ENCODE peak calls at places on chromosomes 2 and 18, in five cellular contexts. F, J, N, L and B are unnamed samples. For H3K4me1 and H3K36me3, the result is how much of the 10 kb centered on the place peaks cover.

GRCh38 chr2:182456784-182457183 is 29.9 kb upstream of the PDE1A start:
- DNase-seq in J (no peak), F (no peak), L (no peak), N (no peak), B (no peak)

GRCh38 chr2:138503087-138503442 is 1.5 kb downstream of the SPOPL start:
- DNase-seq in N (no peak), L (no peak), F (no peak), J (no peak), B (no peak)

GRCh38 chr2:4668381-4668780 is 965.0 kb downstream of the DCDC2C start:
- DNase-seq in L (no peak), F (no peak), J (no peak), N (no peak), B (no peak)

GRCh38 chr18:31070206-31070605 is 27.7 kb upstream of the DSC3 start:
- DNase-seq in J (no peak), N (no peak), F (no peak), L (no peak), B (no peak)

GRCh38 chr18:51437280-51438271 is 240.1 kb upstream of the MEX3C start:
- DNase-seq in J (peak), F (no peak), L (no peak), N (no peak), B (no peak)

GRCh38 chr2:157246212-157247067 is 11.1 kb upstream of the GALNT5 start:
- DNase-seq in F (no peak), J (no peak), N (no peak), L (no peak), B (peak)

GRCh38 chr2:96531872-96532505 is 4.6 kb upstream of the ARID5A start:
- DNase-seq in N (peak), F (peak), J (peak), L (no peak), B (peak)

GRCh38 chr2:75432761-75433361 is 127.9 kb downstream of the EVA1A start:
- DNase-seq in F (peak), N (no peak), J (no peak), L (no peak), B (no peak)

GRCh38 chr18:58251416-58251815 is 207.4 kb downstream of the NEDD4L start:
- DNase-seq in J (no peak), N (no peak), L (no peak), F (no peak), B (no peak)

GRCh38 chr2:127995725-127996124 is 32.1 kb downstream of the SAP130 start:
- DNase-seq in L (no peak), F (no peak), N (no peak), J (no peak), B (no peak)

GRCh38 chr2:230824406-230824978 is 40.2 kb upstream of the ITM2C start:
- DNase-seq in L (peak), N (no peak), F (no peak), J (peak), B (peak)

GRCh38 chr2:162379719-162380580 is 36.0 kb downstream of the GCA start:
- DNase-seq in N (no peak), L (no peak), J (no peak), F (no peak), B (no peak)

GRCh38 chr2:4502230-4502843 is 799.0 kb downstream of the DCDC2C start:
- DNase-seq in F (no peak), N (no peak), J (no peak), L (no peak), B (no peak)

GRCh38 chr18:10304853-10305252 is 149.6 kb upstream of the APCDD1 start:
- DNase-seq in N (peak), F (no peak), L (no peak), J (no peak), B (no peak)

GRCh38 chr2:241001413-241002274 is 3.2 kb downstream of the SNED1 start:
- DNase-seq in J (no peak), N (no peak), F (peak), L (no peak), B (no peak)

GRCh38 chr2:145207884-145208283 is 688.0 kb upstream of the ZEB2 start:
- DNase-seq in L (no peak), F (no peak), J (no peak), N (no peak), B (no peak)

GRCh38 chr2:170221317-170222288 is 43.7 kb downstream of the MYO3B start:
- DNase-seq in N (no peak), L (no peak), F (no peak), J (no peak), B (no peak)

GRCh38 chr2:222426836-222427130 is 2.4 kb downstream of the SGPP2 start:
- DNase-seq in F (no peak), J (peak), L (no peak), N (no peak), B (no peak)

GRCh38 chr2:178152033-178152432 is 39.8 kb downstream of the RBM45 start:
- DNase-seq in J (no peak), L (peak), N (no peak), F (no peak), B (peak)

GRCh38 chr2:218995972-218996644 is 2.9 kb upstream of the CRYBA2 start:
- DNase-seq in F (peak), L (peak), N (peak), J (peak), B (peak)

GRCh38 chr2:38907242-38907641 is 17.6 kb downstream of the ARHGEF33 start:
- DNase-seq in J (no peak), L (no peak), F (no peak), N (no peak), B (no peak)

GRCh38 chr18:59885579-59886163 is 14.1 kb upstream of the PMAIP1 start:
- DNase-seq in F (no peak), L (no peak), N (no peak), J (no peak), B (no peak)

GRCh38 chr18:45517181-45517741 is 98.0 kb upstream of the SLC14A2 start:
- DNase-seq in L (no peak), J (no peak), F (peak), N (peak), B (no peak)

GRCh38 chr2:190255668-190256067 is 64.0 kb downstream of the HIBCH start:
- DNase-seq in L (no peak), J (no peak), F (no peak), N (no peak), B (no peak)

GRCh38 chr2:241775223-241776177 is 1.1 kb upstream of the GAL3ST2 start:
- DNase-seq in L (peak), F (no peak), N (peak), J (no peak), B (no peak)

GRCh38 chr2:148391324-148391723 is 253.2 kb upstream of the EPC2 start:
- DNase-seq in J (no peak), L (no peak), N (no peak), F (no peak), B (no peak)

GRCh38 chr2:70094171-70094977 is 7.1 kb downstream of the PCBP1 start:
- DNase-seq in L (peak), F (no peak), N (no peak), J (no peak), B (no peak)

GRCh38 chr18:7908686-7909299 is 341.7 kb downstream of the PTPRM start:
- DNase-seq in N (no peak), J (no peak), L (no peak), F (no peak), B (no peak)

GRCh38 chr2:59184281-59185020 is 943.3 kb upstream of the FANCL start:
- DNase-seq in L (no peak), N (no peak), J (no peak), F (no peak), B (peak)

GRCh38 chr2:239216251-239216613 is 184.6 kb downstream of the HDAC4 start:
- DNase-seq in F (no peak), J (no peak), L (no peak), N (no peak), B (no peak)

GRCh38 chr2:239213420-239214101 is 187.3 kb downstream of the HDAC4 start:
- DNase-seq in F (no peak), J (no peak), N (no peak), L (no peak), B (no peak)

GRCh38 chr2:239214725-239215124 is 186.1 kb downstream of the HDAC4 start:
- DNase-seq in L (no peak), J (no peak), N (no peak), F (no peak), B (no peak)

GRCh38 chr2:239215136-239215925 is 185.5 kb downstream of the HDAC4 start:
- DNase-seq in L (no peak), F (peak), N (no peak), J (no peak), B (no peak)

GRCh38 chr2:239216614-239217273 is 184.1 kb downstream of the HDAC4 start:
- DNase-seq in N (no peak), L (no peak), F (peak), J (no peak), B (no peak)
- H3K4me1 ChIP-seq in N (under half), L (under half), F (under half), J (under half), B (under half)

GRCh38 chr18:40883271-40883670 is 1071.8 kb upstream of the PIK3C3 start:
- DNase-seq in F (no peak), N (no peak), L (no peak), J (no peak), B (no peak)
- H3K36me3 ChIP-seq in F (under half), N (under half), L (under half), J (under half), B (under half)

GRCh38 chr2:198106621-198107020 is 302.2 kb downstream of the PLCL1 start:
- DNase-seq in N (no peak), J (no peak), F (no peak), L (no peak), B (no peak)
- H3K27ac ChIP-seq in N (no peak), J (no peak), F (no peak), L (no peak), B (no peak)

GRCh38 chr2:17539596-17539992 is 902 bp upstream of the VSNL1 start:
- DNase-seq in L (peak), N (no peak), J (peak), F (peak), B (peak)

GRCh38 chr2:17536416-17536815 is 4.1 kb upstream of the VSNL1 start:
- DNase-seq in F (no peak), N (no peak), J (no peak), L (no peak), B (no peak)

GRCh38 chr2:17539993-17540812 is at the start of gene VSNL1:
- DNase-seq in J (peak), F (peak), N (peak), L (peak), B (peak)

GRCh38 chr2:17538844-17539554 is 1.5 kb upstream of the VSNL1 start:
- DNase-seq in N (peak), J (peak), F (peak), L (peak), B (peak)

DNA sequence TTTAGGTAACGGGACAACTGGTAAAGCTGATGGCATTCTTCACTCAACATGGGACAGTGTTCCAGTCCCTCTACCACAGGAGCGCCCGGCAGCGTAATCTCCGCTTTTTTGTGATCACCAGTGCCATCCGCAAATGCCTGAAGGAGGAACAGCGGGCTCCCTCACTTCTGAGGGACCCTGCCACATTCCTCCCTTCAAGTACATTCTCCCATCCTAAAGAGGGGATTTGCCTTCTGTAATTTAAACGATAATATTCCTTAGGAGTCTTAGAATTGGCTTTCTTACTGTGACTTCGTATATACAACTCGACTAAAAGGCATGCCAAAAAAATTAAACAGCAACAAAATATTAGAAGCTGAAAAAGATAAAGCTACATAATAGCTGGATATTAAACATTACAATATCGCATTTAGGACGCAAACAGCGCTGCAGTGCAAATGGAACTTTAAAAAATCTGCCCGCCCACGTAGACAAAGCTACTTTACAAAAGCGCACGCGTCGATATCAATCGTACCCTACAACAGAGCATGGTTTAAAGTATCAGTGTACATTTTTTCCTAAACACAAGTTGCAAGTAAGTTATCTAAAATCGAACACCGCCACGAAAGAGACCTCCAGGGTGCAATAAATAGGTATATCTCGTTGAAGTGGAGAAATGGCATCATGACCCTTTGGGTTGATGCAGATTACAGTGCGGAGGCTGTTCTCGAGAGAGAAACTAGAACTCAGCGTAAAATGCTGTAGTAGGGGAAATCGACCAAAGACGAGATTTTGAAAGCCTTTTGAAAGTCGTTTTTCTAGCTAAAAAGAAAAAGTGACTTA is 2.3 kb upstream of the VSNL1 start:
- DNase-seq in N (no peak), J (peak), F (peak), L (peak), B (peak)
- H3K4me1 ChIP-seq in N (under half), J (under half), F (under half), L (under half), B (under half)

GRCh38 chr2:101175991-101176390 is 24.8 kb upstream of the TBC1D8 start:
- DNase-seq in N (no peak), F (no peak), J (no peak), L (peak), B (no peak)
- H3K36me3 ChIP-seq in N (under half), F (under half), J (under half), L (under half), B (under half)